ENCODE peak calls at places on chromosome 17, in seven cellular contexts. One of them, this sample, is unnamed.
A peak's percentile ranks its signal among the peaks of the same experiment; 100 is the strongest.

GRCh38 chr17:9645858-9646555 is 690 bp downstream of the USP43 start:
- DNase-seq in endothelial cell: peak; percentile 55
- DNase-seq in ACHN: peak; percentile 76
- DNase-seq in LoVo: peak; percentile 71
- DNase-seq in KG1: no peak
- DNase-seq in left kidney: peak; percentile 83
- DNase-seq in ecto neural progenitor cell: peak; percentile 80
- DNase-seq in this sample: peak; percentile 68

GRCh38 chr17:7825206-7825980 is 8.6 kb upstream of the KDM6B start:
- DNase-seq in endothelial cell: no peak
- DNase-seq in ACHN: no peak
- DNase-seq in LoVo: no peak
- DNase-seq in KG1: no peak
- DNase-seq in left kidney: peak; percentile 57
- DNase-seq in ecto neural progenitor cell: no peak
- DNase-seq in this sample: no peak

GRCh38 chr17:6578491-6578890 is 22.1 kb upstream of the PITPNM3 start:
- DNase-seq in endothelial cell: no peak
- DNase-seq in ACHN: no peak
- DNase-seq in LoVo: no peak
- DNase-seq in KG1: no peak
- DNase-seq in left kidney: peak; percentile 12
- DNase-seq in ecto neural progenitor cell: no peak
- DNase-seq in this sample: no peak

GRCh38 chr17:74403512-74404137 is 28.3 kb upstream of the GPRC5C start:
- DNase-seq in endothelial cell: no peak
- DNase-seq in ACHN: no peak
- DNase-seq in LoVo: no peak
- DNase-seq in KG1: no peak
- DNase-seq in left kidney: no peak
- DNase-seq in ecto neural progenitor cell: no peak
- DNase-seq in this sample: peak; percentile 33

GRCh38 chr17:28279411-28279810 is 39.6 kb upstream of the TMEM97 start:
- DNase-seq in endothelial cell: no peak
- DNase-seq in ACHN: no peak
- DNase-seq in LoVo: no peak
- DNase-seq in KG1: no peak
- DNase-seq in left kidney: no peak
- DNase-seq in ecto neural progenitor cell: no peak
- DNase-seq in this sample: no peak

GRCh38 chr17:27457405-27457730 is 1.1 kb downstream of the KSR1 start:
- DNase-seq in endothelial cell: no peak
- DNase-seq in ACHN: no peak
- DNase-seq in LoVo: no peak
- DNase-seq in KG1: no peak
- DNase-seq in left kidney: no peak
- DNase-seq in ecto neural progenitor cell: no peak
- DNase-seq in this sample: no peak

GRCh38 chr17:57645950-57646686 is 99.0 kb downstream of the CCDC182 start:
- DNase-seq in endothelial cell: no peak
- DNase-seq in ACHN: no peak
- DNase-seq in LoVo: no peak
- DNase-seq in KG1: no peak
- DNase-seq in left kidney: no peak
- DNase-seq in ecto neural progenitor cell: no peak
- DNase-seq in this sample: no peak

GRCh38 chr17:38911081-38911730 is 14.2 kb upstream of the LASP1NB start:
- DNase-seq in endothelial cell: no peak
- DNase-seq in ACHN: no peak
- DNase-seq in LoVo: no peak
- DNase-seq in KG1: no peak
- DNase-seq in left kidney: no peak
- DNase-seq in ecto neural progenitor cell: peak; percentile 36
- DNase-seq in this sample: no peak

GRCh38 chr17:76384987-76385891 is 830 bp downstream of the SPHK1 start:
- DNase-seq in endothelial cell: peak; percentile 36
- DNase-seq in ACHN: no peak
- DNase-seq in LoVo: peak; percentile 24
- DNase-seq in KG1: no peak
- DNase-seq in left kidney: peak; percentile 45
- DNase-seq in ecto neural progenitor cell: peak; percentile 73
- DNase-seq in this sample: peak; percentile 61

GRCh38 chr17:5042152-5043022 is 7.2 kb upstream of the SLC52A1 start:
- DNase-seq in endothelial cell: no peak
- DNase-seq in ACHN: no peak
- DNase-seq in LoVo: peak; percentile 15
- DNase-seq in KG1: no peak
- DNase-seq in left kidney: no peak
- DNase-seq in ecto neural progenitor cell: no peak
- DNase-seq in this sample: no peak

GRCh38 chr17:57243171-57243622 is 13.1 kb upstream of the MSI2 start:
- DNase-seq in endothelial cell: peak; percentile 75
- DNase-seq in ACHN: peak; percentile 74
- DNase-seq in LoVo: peak; percentile 76
- DNase-seq in KG1: peak; percentile 41
- DNase-seq in left kidney: peak; percentile 81
- DNase-seq in ecto neural progenitor cell: peak; percentile 89
- DNase-seq in this sample: peak; percentile 83

GRCh38 chr17:164536-165235 is 16.8 kb downstream of the DOC2B start:
- DNase-seq in endothelial cell: peak; percentile 65
- DNase-seq in ACHN: peak; percentile 66
- DNase-seq in LoVo: no peak
- DNase-seq in KG1: peak; percentile 1
- DNase-seq in left kidney: peak; percentile 92
- DNase-seq in ecto neural progenitor cell: peak; percentile 84
- DNase-seq in this sample: no peak

GRCh38 chr17:11240041-11240801 is 792 bp upstream of the SHISA6 start:
- DNase-seq in endothelial cell: no peak
- DNase-seq in ACHN: no peak
- DNase-seq in LoVo: no peak
- DNase-seq in KG1: no peak
- DNase-seq in left kidney: peak; percentile 78
- DNase-seq in ecto neural progenitor cell: peak; percentile 80
- DNase-seq in this sample: no peak

GRCh38 chr17:30454635-30455034 is 22.6 kb upstream of the GOSR1 start:
- DNase-seq in endothelial cell: no peak
- DNase-seq in ACHN: no peak
- DNase-seq in LoVo: no peak
- DNase-seq in KG1: no peak
- DNase-seq in left kidney: no peak
- DNase-seq in ecto neural progenitor cell: no peak
- DNase-seq in this sample: no peak

GRCh38 chr17:14359251-14359939 is 58.5 kb downstream of the HS3ST3B1 start:
- DNase-seq in endothelial cell: no peak
- DNase-seq in ACHN: no peak
- DNase-seq in LoVo: no peak
- DNase-seq in KG1: no peak
- DNase-seq in left kidney: no peak
- DNase-seq in ecto neural progenitor cell: no peak
- DNase-seq in this sample: no peak

GRCh38 chr17:63967953-63968352 is 4.8 kb downstream of the SCN4A start:
- DNase-seq in endothelial cell: no peak
- DNase-seq in ACHN: no peak
- DNase-seq in LoVo: no peak
- DNase-seq in KG1: no peak
- DNase-seq in left kidney: no peak
- DNase-seq in ecto neural progenitor cell: no peak
- DNase-seq in this sample: no peak

GRCh38 chr17:66275651-66276050 is 26.8 kb upstream of the PRKCA start:
- DNase-seq in endothelial cell: no peak
- DNase-seq in ACHN: peak; percentile 99
- DNase-seq in LoVo: peak; percentile 85
- DNase-seq in KG1: no peak
- DNase-seq in left kidney: no peak
- DNase-seq in ecto neural progenitor cell: no peak
- DNase-seq in this sample: peak; percentile 46

GRCh38 chr17:81035389-81036127 is 607 bp downstream of the BAIAP2 start:
- DNase-seq in endothelial cell: no peak
- DNase-seq in ACHN: peak; percentile 31
- DNase-seq in LoVo: no peak
- DNase-seq in KG1: no peak
- DNase-seq in left kidney: peak; percentile 70
- DNase-seq in ecto neural progenitor cell: peak; percentile 78
- DNase-seq in this sample: peak; percentile 70

GRCh38 chr17:269616-270514 is 82.7 kb downstream of the RPH3AL start:
- DNase-seq in endothelial cell: no peak
- DNase-seq in ACHN: no peak
- DNase-seq in LoVo: no peak
- DNase-seq in KG1: no peak
- DNase-seq in left kidney: peak; percentile 48
- DNase-seq in ecto neural progenitor cell: no peak
- DNase-seq in this sample: no peak

GRCh38 chr17:59372138-59372751 is 40.8 kb downstream of the YPEL2 start:
- DNase-seq in endothelial cell: no peak
- DNase-seq in ACHN: no peak
- DNase-seq in LoVo: no peak
- DNase-seq in KG1: no peak
- DNase-seq in left kidney: peak; percentile 72
- DNase-seq in ecto neural progenitor cell: no peak
- DNase-seq in this sample: peak; percentile 51

GRCh38 chr17:65942592-65942991 is 249.3 kb downstream of the CEP112 start:
- DNase-seq in endothelial cell: no peak
- DNase-seq in ACHN: no peak
- DNase-seq in LoVo: no peak
- DNase-seq in KG1: no peak
- DNase-seq in left kidney: no peak
- DNase-seq in ecto neural progenitor cell: no peak
- DNase-seq in this sample: no peak

GRCh38 chr17:17729620-17730249 is 48.5 kb downstream of the RAI1 start:
- DNase-seq in endothelial cell: peak; percentile 33
- DNase-seq in ACHN: peak; percentile 25
- DNase-seq in LoVo: no peak
- DNase-seq in KG1: no peak
- DNase-seq in left kidney: peak; percentile 87
- DNase-seq in ecto neural progenitor cell: no peak
- DNase-seq in this sample: peak; percentile 42

GRCh38 chr17:40311575-40311974 is 2.6 kb downstream of the RARA start:
- DNase-seq in endothelial cell: no peak
- DNase-seq in ACHN: peak; percentile 53
- DNase-seq in LoVo: peak; percentile 58
- DNase-seq in KG1: no peak
- DNase-seq in left kidney: no peak
- DNase-seq in ecto neural progenitor cell: no peak
- DNase-seq in this sample: peak; percentile 82

GRCh38 chr17:21375757-21376584 is at the start of gene KCNJ12:
- DNase-seq in endothelial cell: no peak
- DNase-seq in ACHN: peak; percentile 17
- DNase-seq in LoVo: no peak
- DNase-seq in KG1: no peak
- DNase-seq in left kidney: peak; percentile 88
- DNase-seq in ecto neural progenitor cell: peak; percentile 80
- DNase-seq in this sample: peak; percentile 24

GRCh38 chr17:81179861-81180260 is 13.8 kb upstream of the AATK start:
- DNase-seq in endothelial cell: no peak
- DNase-seq in ACHN: no peak
- DNase-seq in LoVo: no peak
- DNase-seq in KG1: no peak
- DNase-seq in left kidney: peak; percentile 56
- DNase-seq in ecto neural progenitor cell: no peak
- DNase-seq in this sample: no peak

GRCh38 chr17:19309701-19310100 is 52.8 kb downstream of the B9D1 start:
- DNase-seq in endothelial cell: no peak
- DNase-seq in ACHN: no peak
- DNase-seq in LoVo: no peak
- DNase-seq in KG1: no peak
- DNase-seq in left kidney: no peak
- DNase-seq in ecto neural progenitor cell: no peak
- DNase-seq in this sample: no peak

GRCh38 chr17:39573447-39574298 is 34.0 kb downstream of the NEUROD2 start:
- DNase-seq in endothelial cell: peak; percentile 77
- DNase-seq in ACHN: peak; percentile 81
- DNase-seq in LoVo: peak; percentile 58
- DNase-seq in KG1: no peak
- DNase-seq in left kidney: peak; percentile 93
- DNase-seq in ecto neural progenitor cell: peak; percentile 83
- DNase-seq in this sample: peak; percentile 78

GRCh38 chr17:30378191-30378796 is 433 bp upstream of the CPD start:
- DNase-seq in endothelial cell: peak; percentile 28
- DNase-seq in ACHN: no peak
- DNase-seq in LoVo: no peak
- DNase-seq in KG1: peak; percentile 70
- DNase-seq in left kidney: peak; percentile 73
- DNase-seq in ecto neural progenitor cell: no peak
- DNase-seq in this sample: peak; percentile 72

GRCh38 chr17:40063034-40063765 is 435 bp downstream of the THRA start:
- DNase-seq in endothelial cell: peak; percentile 40
- DNase-seq in ACHN: peak; percentile 42
- DNase-seq in LoVo: no peak
- DNase-seq in KG1: peak; percentile 35
- DNase-seq in left kidney: peak; percentile 76
- DNase-seq in ecto neural progenitor cell: peak; percentile 92
- DNase-seq in this sample: peak; percentile 39

GRCh38 chr17:77419547-77420475 is 279.0 kb downstream of the SEC14L1 start:
- DNase-seq in endothelial cell: peak; percentile 63
- DNase-seq in ACHN: no peak
- DNase-seq in LoVo: no peak
- DNase-seq in KG1: no peak
- DNase-seq in left kidney: peak; percentile 93
- DNase-seq in ecto neural progenitor cell: peak; percentile 87
- DNase-seq in this sample: peak; percentile 81